ENCODE peak calls at places on chromosomes 6 and 20, in ten cellular contexts. H, R, B, E, A, P, X, D, O and Y are unnamed samples.
A peak's percentile ranks its signal among the peaks of the same experiment; 100 is the strongest.

GRCh38 chr6:144217264-144217663 is 66.9 kb downstream of the STX11 start:
- DNase-seq in H (no peak), R (no peak), B (no peak), E (no peak), A (no peak), P (no peak), X (no peak), D (peak; percentile 18), O (peak; percentile 24), Y (peak; percentile 28)

GRCh38 chr6:149852180-149852579 is 12.0 kb downstream of the LRP11 start:
- DNase-seq in H (peak; percentile 46), R (peak; percentile 67), B (no peak), E (no peak), A (no peak), P (peak; percentile 58), X (peak; percentile 66), D (peak; percentile 62), O (no peak), Y (no peak)

GRCh38 chr6:11711644-11711993 is 67.0 kb downstream of the ADTRP start:
- DNase-seq in H (peak; percentile 82), R (no peak), B (no peak), E (no peak), A (no peak), P (no peak), X (peak; percentile 5), D (peak; percentile 34), O (no peak), Y (no peak)

GRCh38 chr20:3924304-3925112 is 35.3 kb downstream of the PANK2 start:
- DNase-seq in H (no peak), R (no peak), B (peak; percentile 50), E (no peak), A (peak; percentile 61), P (no peak), X (no peak), D (no peak), O (peak; percentile 88), Y (peak; percentile 16)

GRCh38 chr6:135938588-135939215 is 87.2 kb downstream of the PDE7B start:
- DNase-seq in H (peak; percentile 14), R (no peak), B (no peak), E (no peak), A (no peak), P (peak; percentile 65), X (peak; percentile 25), D (peak; percentile 79), O (peak; percentile 13), Y (peak; percentile 62)

GRCh38 chr20:33914871-33915270 is 78.8 kb upstream of the RALY start:
- DNase-seq in H (peak; percentile 55), R (no peak), B (no peak), E (no peak), A (no peak), P (peak; percentile 92), X (peak; percentile 70), D (peak; percentile 45), O (no peak), Y (peak; percentile 71)

GRCh38 chr6:63663147-63663877 is 27.7 kb downstream of the PHF3 start:
- DNase-seq in H (no peak), R (no peak), B (no peak), E (peak; percentile 14), A (no peak), P (peak; percentile 81), X (peak; percentile 66), D (peak; percentile 84), O (no peak), Y (peak; percentile 66)

GRCh38 chr20:15396900-15397299 is 1059.5 kb upstream of the FLRT3 start:
- DNase-seq in H (no peak), R (no peak), B (no peak), E (no peak), A (no peak), P (no peak), X (no peak), D (no peak), O (no peak), Y (no peak)

DNA sequence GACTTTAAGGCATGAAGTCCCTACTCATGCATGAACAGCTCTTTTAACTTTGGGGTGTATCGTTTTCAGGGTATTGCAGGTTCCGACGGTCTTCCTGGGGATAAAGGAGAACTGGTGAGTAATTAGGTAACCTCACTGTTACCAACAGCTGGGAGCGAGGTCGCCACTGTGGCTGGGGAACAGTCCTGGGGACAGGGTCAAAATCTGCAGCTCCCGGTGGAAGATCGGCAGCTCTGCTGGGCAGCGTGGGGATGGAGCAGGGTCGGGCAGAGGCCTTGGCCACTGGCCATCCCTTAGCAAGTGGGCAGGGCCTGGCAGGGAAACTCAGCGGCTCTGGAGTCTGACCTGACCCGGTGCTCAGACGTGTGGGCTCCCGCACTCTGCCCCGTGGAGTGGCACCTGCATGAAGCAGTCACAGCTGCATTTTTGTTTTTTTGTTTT is 16.1 kb downstream of the COL9A3 start:
- DNase-seq in H (no peak), R (no peak), B (peak; percentile 24), E (no peak), A (peak; percentile 59), P (no peak), X (no peak), D (no peak), O (no peak), Y (no peak)
- H3K4me3 ChIP-seq in H (no peak overlapping the region), R (no peak overlapping the region), B (no peak overlapping the region), E (no peak overlapping the region), A (no peak overlapping the region), P (no peak overlapping the region), X (no peak overlapping the region), D (no peak overlapping the region), O (peak overlapping the region; percentile 37), Y (no peak overlapping the region)

GRCh38 chr6:53794720-53795253 is at the start of gene LRRC1:
- DNase-seq in H (peak; percentile 91), R (peak; percentile 91), B (peak; percentile 91), E (no peak), A (peak; percentile 93), P (peak; percentile 94), X (peak; percentile 94), D (peak; percentile 86), O (peak; percentile 79), Y (peak; percentile 97)

GRCh38 chr6:53792973-53793317 is 1.9 kb upstream of the LRRC1 start:
- DNase-seq in H (no peak), R (no peak), B (no peak), E (no peak), A (no peak), P (no peak), X (no peak), D (no peak), O (no peak), Y (no peak)

GRCh38 chr6:53795254-53795701 is 473 bp downstream of the LRRC1 start:
- DNase-seq in H (no peak), R (no peak), B (no peak), E (no peak), A (no peak), P (no peak), X (peak; percentile 57), D (no peak), O (peak; percentile 7), Y (no peak)

GRCh38 chr6:53793318-53793975 is 1.4 kb upstream of the LRRC1 start:
- DNase-seq in H (peak; percentile 36), R (peak; percentile 75), B (peak; percentile 28), E (no peak), A (peak; percentile 65), P (peak; percentile 65), X (peak; percentile 83), D (peak; percentile 56), O (peak; percentile 58), Y (peak; percentile 76)

GRCh38 chr6:53794073-53794719 is 609 bp upstream of the LRRC1 start:
- DNase-seq in H (peak; percentile 71), R (peak; percentile 41), B (peak; percentile 49), E (peak; percentile 76), A (peak; percentile 87), P (peak; percentile 88), X (peak; percentile 84), D (peak; percentile 77), O (peak; percentile 36), Y (peak; percentile 71)
- TF ChIP-seq CTCF in H (no peak), R (no peak), B (no peak), E (peak; percentile 68), A (peak; percentile 52), P (peak; percentile 68), X (peak; percentile 35), D (peak; percentile 47), O (no peak), Y (peak; percentile 53)

GRCh38 chr6:127515794-127516675 is 3.1 kb downstream of the MTCL3 start:
- DNase-seq in H (peak; percentile 54), R (peak; percentile 50), B (peak; percentile 74), E (no peak), A (peak; percentile 69), P (peak; percentile 81), X (peak; percentile 15), D (peak; percentile 53), O (peak; percentile 9), Y (peak; percentile 62)

GRCh38 chr6:127515234-127515793 is 3.8 kb downstream of the MTCL3 start:
- DNase-seq in H (no peak), R (no peak), B (peak; percentile 30), E (no peak), A (no peak), P (no peak), X (peak; percentile 4), D (peak; percentile 14), O (no peak), Y (peak; percentile 32)

GRCh38 chr6:127516676-127517273 is 2.4 kb downstream of the MTCL3 start:
- DNase-seq in H (peak; percentile 46), R (no peak), B (no peak), E (no peak), A (no peak), P (peak; percentile 73), X (peak; percentile 57), D (no peak), O (peak; percentile 14), Y (peak; percentile 77)

GRCh38 chr6:127513425-127513824 is 5.7 kb downstream of the MTCL3 start:
- DNase-seq in H (no peak), R (no peak), B (no peak), E (no peak), A (no peak), P (no peak), X (no peak), D (no peak), O (no peak), Y (no peak)

DNA sequence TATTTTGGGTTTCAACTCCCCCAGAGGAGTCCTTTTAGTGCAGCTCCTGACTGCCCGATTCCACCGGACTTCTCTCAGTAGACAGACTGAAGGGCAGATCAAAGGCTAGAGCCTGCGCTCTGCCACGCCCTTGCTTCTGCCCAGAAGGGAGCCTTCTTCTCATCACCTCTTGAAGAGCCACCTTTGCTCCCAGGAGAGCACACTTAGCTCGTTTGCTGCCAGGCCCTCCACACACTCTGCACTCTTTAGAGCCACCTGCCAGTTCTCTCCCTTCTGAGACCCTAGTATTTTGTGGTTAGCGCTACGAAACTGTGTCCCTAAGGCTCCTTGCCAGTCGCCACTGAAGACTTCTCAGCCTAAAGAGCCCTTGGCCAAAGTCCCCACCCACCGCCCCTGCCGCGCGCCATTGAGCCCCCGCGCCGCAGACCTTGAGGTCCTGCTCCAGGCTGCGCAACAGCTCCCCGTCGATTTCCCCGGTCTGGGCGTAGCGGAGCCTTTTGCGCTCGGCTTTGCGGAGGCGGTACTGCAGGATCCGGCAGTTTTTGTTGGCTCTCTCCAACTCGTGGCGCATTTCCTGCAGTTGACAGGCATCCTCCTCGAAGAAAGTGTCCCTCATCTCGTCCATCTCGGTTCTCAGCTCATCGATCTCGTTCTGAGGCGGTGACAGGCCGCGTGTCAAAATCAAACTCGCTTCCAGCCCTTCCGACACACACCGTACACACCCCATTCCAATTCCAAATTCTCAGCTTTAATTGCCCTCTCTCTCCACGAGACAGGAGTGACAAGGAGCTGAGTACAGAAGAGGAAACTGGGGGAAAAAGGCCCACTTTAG is 4.5 kb downstream of the MTCL3 start:
- DNase-seq in H (no peak), R (peak; percentile 57), B (peak; percentile 44), E (no peak), A (peak; percentile 54), P (peak; percentile 60), X (peak; percentile 24), D (peak; percentile 36), O (no peak), Y (peak; percentile 49)
- H3K4me3 ChIP-seq in H (no peak overlapping the region), R (no peak overlapping the region), B (peak overlapping the region; percentile 60), E (peak overlapping the region; percentile 88), A (no peak overlapping the region), P (peak overlapping the region; percentile 62), X (no peak overlapping the region), D (peak overlapping the region; percentile 74), O (no peak overlapping the region), Y (peak overlapping the region; percentile 64)

GRCh38 chr6:99458319-99458718 is 33.2 kb upstream of the PNISR start:
- DNase-seq in H (peak; percentile 31), R (no peak), B (no peak), E (no peak), A (no peak), P (peak; percentile 15), X (peak; percentile 54), D (peak; percentile 27), O (peak; percentile 25), Y (no peak)
- TF ChIP-seq CTCF in H (no peak), R (no peak), B (no peak), E (peak; percentile 39), A (no peak), P (peak; percentile 30), X (no peak), D (peak; percentile 32), O (no peak), Y (peak; percentile 24)